ENCODE peak calls at places on chromosomes 6 and 20, in seven cellular contexts. H is HCT116, E is prostate gland, X is endothelial cell of umbilical vein, Y is upper lobe of left lung, N is breast epithelium, K is GM12892. R is an unnamed sample.

GRCh38 chr6:153150400-153150766 is 19.3 kb upstream of the RGS17 start:
- DNase-seq in H (no peak), E (no peak), X (no peak), Y (no peak), N (no peak), K (no peak), R (no peak)

GRCh38 chr6:145561095-145561820 is 174.1 kb downstream of the EPM2A start:
- DNase-seq in H (peak), E (no peak), X (no peak), Y (no peak), N (no peak), K (no peak), R (no peak)

GRCh38 chr6:35140991-35141720 is at the start of gene TCP11:
- DNase-seq in H (no peak), E (no peak), X (no peak), Y (peak), N (no peak), K (peak), R (peak)

GRCh38 chr6:109453594-109454482 is 1.7 kb downstream of the MICAL1 start:
- DNase-seq in H (no peak), E (no peak), X (no peak), Y (peak), N (no peak), K (no peak), R (peak)

GRCh38 chr6:26031151-26031594 is 56.1 kb upstream of the HFE start:
- DNase-seq in H (no peak), E (no peak), X (peak), Y (no peak), N (no peak), K (no peak), R (no peak)

GRCh38 chr20:64065973-64066341 is 3.0 kb downstream of the TCEA2 start:
- DNase-seq in H (peak), E (no peak), X (no peak), Y (peak), N (no peak), K (peak), R (no peak)

GRCh38 chr20:45545754-45546453 is 1.3 kb downstream of the EPPIN start:
- DNase-seq in H (peak), E (no peak), X (no peak), Y (no peak), N (no peak), K (no peak), R (no peak)

GRCh38 chr20:44159711-44160110 is 27.3 kb downstream of the JPH2 start:
- DNase-seq in H (no peak), E (no peak), X (no peak), Y (peak), N (no peak), K (no peak), R (no peak)

GRCh38 chr20:58344741-58345140 is 35.2 kb downstream of the RAB22A start:
- DNase-seq in H (no peak), E (no peak), X (no peak), Y (no peak), N (no peak), K (no peak), R (no peak)

GRCh38 chr6:11763460-11764249 is 14.9 kb downstream of the ADTRP start:
- DNase-seq in H (no peak), E (no peak), X (no peak), Y (no peak), N (no peak), K (no peak), R (no peak)

GRCh38 chr20:34632870-34633452 is 43.9 kb downstream of the PIGU start:
- DNase-seq in H (no peak), E (no peak), X (no peak), Y (no peak), N (no peak), K (no peak), R (no peak)

GRCh38 chr6:86937219-86938079 is at the start of gene HTR1E:
- DNase-seq in H (peak), E (peak), X (peak), Y (peak), N (peak), K (no peak), R (no peak)

GRCh38 chr6:47714802-47715201 is 16.4 kb downstream of the ADGRF4 start:
- DNase-seq in H (no peak), E (no peak), X (no peak), Y (no peak), N (no peak), K (no peak), R (no peak)

GRCh38 chr6:13012977-13013680 is 296.6 kb downstream of the PHACTR1 start:
- DNase-seq in H (no peak), E (no peak), X (peak), Y (no peak), N (no peak), K (no peak), R (no peak)

GRCh38 chr6:148212366-148212765 is 130.3 kb upstream of the SASH1 start:
- DNase-seq in H (no peak), E (no peak), X (no peak), Y (no peak), N (no peak), K (no peak), R (no peak)

GRCh38 chr6:158853072-158853871 is 34.1 kb upstream of the EZR start:
- DNase-seq in H (peak), E (peak), X (peak), Y (no peak), N (peak), K (peak), R (peak)

GRCh38 chr6:18062733-18063132 is 59.7 kb downstream of the NHLRC1 start:
- DNase-seq in H (no peak), E (peak), X (no peak), Y (no peak), N (no peak), K (no peak), R (no peak)

GRCh38 chr6:33575211-33575610 is 4.9 kb downstream of the BAK1 start:
- DNase-seq in H (no peak), E (no peak), X (no peak), Y (no peak), N (no peak), K (no peak), R (no peak)

GRCh38 chr6:143745160-143746133 is 67.7 kb downstream of the PHACTR2 start:
- DNase-seq in H (peak), E (peak), X (peak), Y (no peak), N (no peak), K (no peak), R (no peak)

GRCh38 chr6:140789466-140789865 is 1343.3 kb upstream of the GJE1 start:
- DNase-seq in H (no peak), E (no peak), X (no peak), Y (no peak), N (no peak), K (no peak), R (no peak)

GRCh38 chr6:155185544-155185943 is 78.3 kb upstream of the CLDN20 start:
- DNase-seq in H (peak), E (no peak), X (peak), Y (no peak), N (no peak), K (no peak), R (no peak)

GRCh38 chr20:59972037-59972801 is 14.0 kb downstream of the CDH26 start:
- DNase-seq in H (no peak), E (peak), X (no peak), Y (no peak), N (no peak), K (no peak), R (no peak)

GRCh38 chr20:47719625-47720024 is 65.7 kb downstream of the SULF2 start:
- DNase-seq in H (no peak), E (no peak), X (no peak), Y (no peak), N (no peak), K (no peak), R (no peak)

GRCh38 chr20:47723322-47723721 is 62.0 kb downstream of the SULF2 start:
- DNase-seq in H (no peak), E (no peak), X (no peak), Y (no peak), N (no peak), K (no peak), R (no peak)

GRCh38 chr20:47718398-47718797 is 66.9 kb downstream of the SULF2 start:
- DNase-seq in H (no peak), E (no peak), X (no peak), Y (no peak), N (no peak), K (no peak), R (no peak)

GRCh38 chr20:47719211-47719610 is 66.1 kb downstream of the SULF2 start:
- DNase-seq in H (no peak), E (no peak), X (no peak), Y (no peak), N (no peak), K (no peak), R (no peak)

DNA sequence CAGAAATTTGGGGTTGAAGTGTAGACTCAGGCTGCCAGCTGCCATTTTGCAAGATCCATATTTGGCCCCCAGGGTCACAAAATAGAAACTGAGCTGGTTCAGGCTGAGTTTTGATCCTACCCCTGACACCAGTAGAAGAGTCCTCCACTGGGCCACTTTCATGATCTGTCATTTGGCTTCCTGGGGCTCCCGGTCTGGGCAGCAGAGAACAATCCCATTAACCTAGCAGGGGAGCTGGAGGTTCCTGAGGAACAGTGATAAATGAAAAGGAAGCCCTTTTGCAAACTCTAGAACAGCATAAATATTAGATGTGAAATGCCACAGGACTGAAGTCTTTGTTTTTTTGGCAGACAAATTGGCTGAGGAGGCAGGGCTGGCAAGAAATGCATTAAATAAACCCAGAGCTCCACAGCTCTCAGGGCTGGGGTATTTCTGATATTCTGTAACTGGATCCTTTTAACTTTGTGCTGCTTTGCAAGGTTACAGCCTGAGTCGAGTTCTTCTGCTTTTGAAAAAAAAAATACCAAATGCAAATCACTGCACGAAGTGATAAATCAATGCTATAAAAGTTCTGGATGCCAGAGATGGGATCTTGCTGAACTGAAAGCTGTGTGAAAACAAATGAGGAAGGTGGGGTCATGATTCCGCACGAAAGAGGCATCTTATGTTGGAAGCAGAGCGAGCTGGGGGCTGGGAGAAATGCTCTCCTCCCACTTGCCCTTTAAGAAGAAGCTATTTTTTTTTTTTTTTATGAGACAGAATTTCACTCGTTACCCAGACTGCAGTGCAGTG is 64.4 kb downstream of the SULF2 start:
- DNase-seq in H (no peak), E (peak), X (peak), Y (no peak), N (no peak), K (no peak), R (no peak)
- TF ChIP-seq POLR2AphosphoS5 in H (no peak), E (peak), X (no peak), Y (no peak), N (no peak), K (no peak), R (no peak)

DNA sequence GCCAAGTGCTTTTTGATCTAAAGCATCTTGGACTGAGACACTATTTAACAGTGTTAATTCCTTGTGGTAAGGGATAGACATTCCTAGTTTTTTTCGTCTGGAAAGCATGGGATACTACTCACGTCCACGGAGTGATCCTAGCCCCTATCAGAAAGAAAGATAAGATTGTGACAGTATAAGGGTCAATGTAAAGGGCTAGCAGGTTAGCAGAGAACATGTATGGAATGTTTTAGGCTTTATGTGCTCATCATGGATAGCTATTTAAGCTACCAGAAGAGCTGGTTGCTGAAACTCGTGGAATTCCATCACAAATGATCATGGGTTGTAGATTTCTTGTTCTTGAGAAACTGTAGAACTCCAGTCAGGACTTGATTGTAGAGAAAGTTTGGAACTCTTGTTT is 32.1 kb downstream of the CYB5R4 start:
- DNase-seq in H (no peak), E (no peak), X (no peak), Y (no peak), N (no peak), K (no peak), R (no peak)
- TF ChIP-seq POLR2AphosphoS5 in H (no peak), E (no peak), X (no peak), Y (no peak), N (no peak), K (no peak), R (no peak)

DNA sequence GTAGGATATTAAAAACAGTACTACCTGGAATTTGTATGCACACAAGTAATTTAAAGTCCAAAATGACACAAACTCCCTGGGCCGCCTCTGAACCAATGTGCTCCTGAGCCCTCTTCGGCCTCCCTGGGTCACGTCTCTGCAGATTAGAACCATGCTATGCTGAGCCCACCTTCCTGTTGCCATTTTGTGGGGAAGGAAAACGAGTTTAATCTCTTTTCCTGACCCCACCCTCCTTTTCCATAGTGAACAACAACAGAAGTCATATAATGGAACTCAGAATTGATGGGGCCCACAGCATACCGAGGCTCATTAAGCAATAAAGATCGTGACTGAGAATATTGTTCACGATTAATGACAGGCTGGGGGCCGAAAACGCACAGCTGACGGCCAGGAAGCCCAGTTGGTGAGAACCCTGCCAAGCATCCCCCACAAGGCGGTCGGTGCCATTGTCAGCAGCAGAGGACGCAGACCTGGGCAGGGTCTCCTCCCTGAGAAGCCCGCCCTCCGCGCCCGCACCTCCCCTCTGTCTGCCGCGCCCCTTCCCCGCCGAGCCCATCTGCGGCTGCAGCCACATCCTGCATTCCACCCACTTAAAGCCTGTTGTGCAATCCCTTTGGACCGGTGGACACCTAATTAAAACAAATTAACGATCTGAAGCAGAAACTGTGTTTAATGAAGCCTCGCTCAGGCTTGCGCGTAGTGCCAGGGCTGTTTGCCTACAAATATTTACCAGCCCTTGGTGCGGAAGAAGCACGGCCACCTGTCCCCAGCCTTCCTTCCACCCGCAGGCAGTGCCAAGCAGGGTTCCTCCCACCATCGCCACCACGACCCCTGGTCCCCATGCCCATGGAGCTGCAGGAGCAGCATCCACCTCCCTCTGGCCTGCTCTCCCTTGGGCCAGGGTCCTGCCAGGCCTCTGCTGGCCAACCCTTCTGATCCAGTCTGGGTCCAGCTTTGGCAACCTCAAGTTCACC is 68.1 kb downstream of the DLL1 start:
- DNase-seq in H (no peak), E (peak), X (no peak), Y (peak), N (peak), K (no peak), R (peak)
- TF ChIP-seq POLR2AphosphoS5 in H (no peak), E (peak), X (no peak), Y (no peak), N (no peak), K (no peak), R (no peak)

GRCh38 chr6:137696765-137697164 is 170.3 kb upstream of the TNFAIP3 start:
- DNase-seq in H (no peak), E (no peak), X (no peak), Y (no peak), N (no peak), K (no peak), R (no peak)
- TF ChIP-seq POLR2AphosphoS5 in H (no peak), E (no peak), X (no peak), Y (no peak), N (no peak), K (no peak), R (no peak)

R was measured in spleen.